ENCODE peak calls at places on chromosomes 5 and 9, in eight cellular contexts. One of them, this sample, is unnamed. For H3K36me3, the result is how much of the 10 kb centered on the place peaks cover.

GRCh38 chr5:173451031-173451430 is 122.8 kb upstream of the STC2 start:
- DNase-seq in hepatocyte: peak
- DNase-seq in HCT116: peak
- DNase-seq in A673: peak
- DNase-seq in suprapubic skin: no peak
- DNase-seq in GM23338: peak
- DNase-seq in IMR-90: peak
- DNase-seq in gastrocnemius medialis: no peak
- DNase-seq in this sample: no peak

GRCh38 chr9:34049630-34050384 is 1.1 kb upstream of the UBAP2 start:
- DNase-seq in hepatocyte: peak
- DNase-seq in HCT116: no peak
- DNase-seq in A673: no peak
- DNase-seq in suprapubic skin: no peak
- DNase-seq in GM23338: peak
- DNase-seq in IMR-90: no peak
- DNase-seq in gastrocnemius medialis: no peak
- DNase-seq in this sample: no peak

GRCh38 chr5:57209316-57210040 is 35.6 kb downstream of the GPBP1 start:
- DNase-seq in hepatocyte: no peak
- DNase-seq in HCT116: peak
- DNase-seq in A673: no peak
- DNase-seq in suprapubic skin: no peak
- DNase-seq in GM23338: peak
- DNase-seq in IMR-90: peak
- DNase-seq in gastrocnemius medialis: no peak
- DNase-seq in this sample: no peak

GRCh38 chr5:82991678-82992323 is 85.4 kb downstream of the TMEM167A start:
- DNase-seq in hepatocyte: no peak
- DNase-seq in HCT116: no peak
- DNase-seq in A673: peak
- DNase-seq in suprapubic skin: no peak
- DNase-seq in GM23338: no peak
- DNase-seq in IMR-90: peak
- DNase-seq in gastrocnemius medialis: no peak
- DNase-seq in this sample: no peak

GRCh38 chr5:35954175-35954574 is 15.8 kb upstream of the CAPSL start:
- DNase-seq in hepatocyte: no peak
- DNase-seq in HCT116: no peak
- DNase-seq in A673: no peak
- DNase-seq in suprapubic skin: no peak
- DNase-seq in GM23338: peak
- DNase-seq in IMR-90: no peak
- DNase-seq in gastrocnemius medialis: no peak
- DNase-seq in this sample: no peak

GRCh38 chr5:158935215-158935614 is 164.5 kb downstream of the EBF1 start:
- DNase-seq in hepatocyte: no peak
- DNase-seq in HCT116: no peak
- DNase-seq in A673: no peak
- DNase-seq in suprapubic skin: no peak
- DNase-seq in GM23338: no peak
- DNase-seq in IMR-90: no peak
- DNase-seq in gastrocnemius medialis: no peak
- DNase-seq in this sample: no peak

GRCh38 chr9:129596541-129597328 is 24.2 kb downstream of the C9orf50 start:
- DNase-seq in hepatocyte: peak
- DNase-seq in HCT116: peak
- DNase-seq in A673: no peak
- DNase-seq in suprapubic skin: no peak
- DNase-seq in GM23338: peak
- DNase-seq in IMR-90: peak
- DNase-seq in gastrocnemius medialis: peak
- DNase-seq in this sample: peak

GRCh38 chr5:13034048-13034447 is 910.4 kb downstream of the DNAH5 start:
- DNase-seq in hepatocyte: no peak
- DNase-seq in HCT116: no peak
- DNase-seq in A673: no peak
- DNase-seq in suprapubic skin: no peak
- DNase-seq in GM23338: no peak
- DNase-seq in IMR-90: peak
- DNase-seq in gastrocnemius medialis: no peak
- DNase-seq in this sample: no peak

GRCh38 chr5:114362977-114363721 is 1.3 kb downstream of the KCNN2 start:
- DNase-seq in hepatocyte: peak
- DNase-seq in HCT116: no peak
- DNase-seq in A673: no peak
- DNase-seq in suprapubic skin: peak
- DNase-seq in GM23338: peak
- DNase-seq in IMR-90: peak
- DNase-seq in gastrocnemius medialis: no peak
- DNase-seq in this sample: no peak

GRCh38 chr9:35871514-35871913 is 1.3 kb upstream of the OR13J1 start:
- DNase-seq in hepatocyte: no peak
- DNase-seq in HCT116: no peak
- DNase-seq in A673: no peak
- DNase-seq in suprapubic skin: no peak
- DNase-seq in GM23338: no peak
- DNase-seq in IMR-90: no peak
- DNase-seq in gastrocnemius medialis: no peak
- DNase-seq in this sample: no peak

GRCh38 chr9:91913986-91914385 is 36.0 kb downstream of the ROR2 start:
- DNase-seq in hepatocyte: no peak
- DNase-seq in HCT116: no peak
- DNase-seq in A673: no peak
- DNase-seq in suprapubic skin: no peak
- DNase-seq in GM23338: no peak
- DNase-seq in IMR-90: no peak
- DNase-seq in gastrocnemius medialis: no peak
- DNase-seq in this sample: no peak

GRCh38 chr5:150853560-150853959 is 7.2 kb downstream of the IRGM start:
- DNase-seq in hepatocyte: no peak
- DNase-seq in HCT116: no peak
- DNase-seq in A673: no peak
- DNase-seq in suprapubic skin: no peak
- DNase-seq in GM23338: no peak
- DNase-seq in IMR-90: no peak
- DNase-seq in gastrocnemius medialis: no peak
- DNase-seq in this sample: no peak

GRCh38 chr9:125121156-125121555 is 22.2 kb downstream of the SCAI start:
- DNase-seq in hepatocyte: no peak
- DNase-seq in HCT116: no peak
- DNase-seq in A673: no peak
- DNase-seq in suprapubic skin: no peak
- DNase-seq in GM23338: peak
- DNase-seq in IMR-90: no peak
- DNase-seq in gastrocnemius medialis: no peak
- DNase-seq in this sample: no peak

GRCh38 chr9:81814794-81815464 is 113.3 kb upstream of the SPATA31D4 start:
- DNase-seq in hepatocyte: no peak
- DNase-seq in HCT116: no peak
- DNase-seq in A673: no peak
- DNase-seq in suprapubic skin: no peak
- DNase-seq in GM23338: peak
- DNase-seq in IMR-90: no peak
- DNase-seq in gastrocnemius medialis: no peak
- DNase-seq in this sample: no peak
- H3K27ac ChIP-seq in hepatocyte: peak
- H3K27ac ChIP-seq in HCT116: no peak
- H3K27ac ChIP-seq in A673: no peak
- H3K27ac ChIP-seq in suprapubic skin: no peak
- H3K27ac ChIP-seq in GM23338: no peak
- H3K27ac ChIP-seq in IMR-90: no peak
- H3K27ac ChIP-seq in gastrocnemius medialis: no peak
- H3K27ac ChIP-seq in this sample: no peak

GRCh38 chr9:137311171-137311970 is 9.3 kb upstream of the NRARP start:
- DNase-seq in hepatocyte: peak
- DNase-seq in HCT116: peak
- DNase-seq in A673: no peak
- DNase-seq in suprapubic skin: peak
- DNase-seq in GM23338: no peak
- DNase-seq in IMR-90: peak
- DNase-seq in gastrocnemius medialis: no peak
- DNase-seq in this sample: no peak

GRCh38 chr9:137313956-137314560 is 12.0 kb upstream of the NRARP start:
- DNase-seq in hepatocyte: no peak
- DNase-seq in HCT116: no peak
- DNase-seq in A673: no peak
- DNase-seq in suprapubic skin: no peak
- DNase-seq in GM23338: no peak
- DNase-seq in IMR-90: no peak
- DNase-seq in gastrocnemius medialis: no peak
- DNase-seq in this sample: no peak

GRCh38 chr9:137311971-137312851 is 10.1 kb upstream of the NRARP start:
- DNase-seq in hepatocyte: no peak
- DNase-seq in HCT116: no peak
- DNase-seq in A673: no peak
- DNase-seq in suprapubic skin: peak
- DNase-seq in GM23338: no peak
- DNase-seq in IMR-90: no peak
- DNase-seq in gastrocnemius medialis: no peak
- DNase-seq in this sample: no peak

GRCh38 chr9:137313326-137313920 is 11.4 kb upstream of the NRARP start:
- DNase-seq in hepatocyte: peak
- DNase-seq in HCT116: no peak
- DNase-seq in A673: no peak
- DNase-seq in suprapubic skin: no peak
- DNase-seq in GM23338: no peak
- DNase-seq in IMR-90: no peak
- DNase-seq in gastrocnemius medialis: no peak
- DNase-seq in this sample: no peak

GRCh38 chr9:137312852-137313325 is 10.8 kb upstream of the NRARP start:
- DNase-seq in hepatocyte: peak
- DNase-seq in HCT116: no peak
- DNase-seq in A673: no peak
- DNase-seq in suprapubic skin: no peak
- DNase-seq in GM23338: no peak
- DNase-seq in IMR-90: no peak
- DNase-seq in gastrocnemius medialis: no peak
- DNase-seq in this sample: no peak
- H3K36me3 ChIP-seq in hepatocyte: under half
- H3K36me3 ChIP-seq in HCT116: under half
- H3K36me3 ChIP-seq in A673: under half
- H3K36me3 ChIP-seq in suprapubic skin: under half
- H3K36me3 ChIP-seq in GM23338: under half
- H3K36me3 ChIP-seq in IMR-90: under half
- H3K36me3 ChIP-seq in gastrocnemius medialis: under half
- H3K36me3 ChIP-seq in this sample: under half

GRCh38 chr5:136061630-136062381 is 33.0 kb downstream of the TGFBI start:
- DNase-seq in hepatocyte: no peak
- DNase-seq in HCT116: no peak
- DNase-seq in A673: no peak
- DNase-seq in suprapubic skin: peak
- DNase-seq in GM23338: no peak
- DNase-seq in IMR-90: no peak
- DNase-seq in gastrocnemius medialis: no peak
- DNase-seq in this sample: no peak

GRCh38 chr5:136060963-136061362 is 32.2 kb downstream of the TGFBI start:
- DNase-seq in hepatocyte: no peak
- DNase-seq in HCT116: no peak
- DNase-seq in A673: no peak
- DNase-seq in suprapubic skin: no peak
- DNase-seq in GM23338: no peak
- DNase-seq in IMR-90: no peak
- DNase-seq in gastrocnemius medialis: no peak
- DNase-seq in this sample: no peak

GRCh38 chr5:136063778-136064465 is 35.1 kb downstream of the TGFBI start:
- DNase-seq in hepatocyte: no peak
- DNase-seq in HCT116: no peak
- DNase-seq in A673: no peak
- DNase-seq in suprapubic skin: peak
- DNase-seq in GM23338: no peak
- DNase-seq in IMR-90: no peak
- DNase-seq in gastrocnemius medialis: no peak
- DNase-seq in this sample: peak

GRCh38 chr5:136064510-136064909 is 35.7 kb downstream of the TGFBI start:
- DNase-seq in hepatocyte: no peak
- DNase-seq in HCT116: no peak
- DNase-seq in A673: no peak
- DNase-seq in suprapubic skin: peak
- DNase-seq in GM23338: no peak
- DNase-seq in IMR-90: no peak
- DNase-seq in gastrocnemius medialis: no peak
- DNase-seq in this sample: no peak

GRCh38 chr5:136062563-136063274 is 33.9 kb downstream of the TGFBI start:
- DNase-seq in hepatocyte: peak
- DNase-seq in HCT116: peak
- DNase-seq in A673: peak
- DNase-seq in suprapubic skin: peak
- DNase-seq in GM23338: peak
- DNase-seq in IMR-90: peak
- DNase-seq in gastrocnemius medialis: no peak
- DNase-seq in this sample: peak
- TF ChIP-seq CTCF in hepatocyte: peak
- TF ChIP-seq CTCF in HCT116: peak
- TF ChIP-seq CTCF in A673: peak
- TF ChIP-seq CTCF in suprapubic skin: peak
- TF ChIP-seq CTCF in GM23338: peak
- TF ChIP-seq CTCF in IMR-90: peak
- TF ChIP-seq CTCF in gastrocnemius medialis: peak
- TF ChIP-seq CTCF in this sample: no peak

GRCh38 chr5:55570026-55570425 is 35.3 kb upstream of the PLPP1 start:
- DNase-seq in hepatocyte: no peak
- DNase-seq in HCT116: no peak
- DNase-seq in A673: no peak
- DNase-seq in suprapubic skin: no peak
- DNase-seq in GM23338: peak
- DNase-seq in IMR-90: peak
- DNase-seq in gastrocnemius medialis: no peak
- DNase-seq in this sample: no peak

GRCh38 chr5:55569513-55569865 is 34.7 kb upstream of the PLPP1 start:
- DNase-seq in hepatocyte: no peak
- DNase-seq in HCT116: no peak
- DNase-seq in A673: no peak
- DNase-seq in suprapubic skin: no peak
- DNase-seq in GM23338: peak
- DNase-seq in IMR-90: no peak
- DNase-seq in gastrocnemius medialis: no peak
- DNase-seq in this sample: no peak

GRCh38 chr5:55568629-55569512 is 34.1 kb upstream of the PLPP1 start:
- DNase-seq in hepatocyte: no peak
- DNase-seq in HCT116: no peak
- DNase-seq in A673: no peak
- DNase-seq in suprapubic skin: no peak
- DNase-seq in GM23338: peak
- DNase-seq in IMR-90: no peak
- DNase-seq in gastrocnemius medialis: no peak
- DNase-seq in this sample: no peak

GRCh38 chr5:55572600-55572999 is 37.8 kb upstream of the PLPP1 start:
- DNase-seq in hepatocyte: no peak
- DNase-seq in HCT116: no peak
- DNase-seq in A673: no peak
- DNase-seq in suprapubic skin: no peak
- DNase-seq in GM23338: no peak
- DNase-seq in IMR-90: no peak
- DNase-seq in gastrocnemius medialis: no peak
- DNase-seq in this sample: no peak

DNA sequence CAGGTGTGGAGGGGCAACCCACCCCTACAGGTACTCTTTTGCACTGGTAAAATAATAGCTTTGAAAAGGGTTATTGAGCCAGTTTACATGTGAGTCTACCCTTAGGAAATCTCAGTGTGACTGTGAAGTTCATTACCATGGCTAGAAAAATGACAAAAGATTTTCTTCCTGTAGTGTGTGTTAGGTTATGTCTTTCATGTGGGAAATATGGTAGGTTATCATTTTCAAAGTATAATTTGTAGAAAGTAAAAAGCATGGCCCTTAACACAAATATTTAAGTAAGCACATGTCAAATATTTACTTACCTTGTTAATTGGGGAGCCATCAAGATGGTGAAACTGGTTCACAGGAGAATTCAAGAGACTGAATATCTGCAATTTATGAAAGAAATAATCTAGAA is 37.2 kb upstream of the PLPP1 start:
- DNase-seq in hepatocyte: no peak
- DNase-seq in HCT116: no peak
- DNase-seq in A673: no peak
- DNase-seq in suprapubic skin: no peak
- DNase-seq in GM23338: no peak
- DNase-seq in IMR-90: no peak
- DNase-seq in gastrocnemius medialis: no peak
- DNase-seq in this sample: no peak
- H3K27ac ChIP-seq in hepatocyte: peak
- H3K27ac ChIP-seq in HCT116: no peak
- H3K27ac ChIP-seq in A673: no peak
- H3K27ac ChIP-seq in suprapubic skin: no peak
- H3K27ac ChIP-seq in GM23338: peak
- H3K27ac ChIP-seq in IMR-90: no peak
- H3K27ac ChIP-seq in gastrocnemius medialis: no peak
- H3K27ac ChIP-seq in this sample: no peak

This sample was measured in right atrium auricular region.